ENCODE peak calls at places on chromosomes 4 and X, in four cellular contexts. O is fibroblast of lung; C is tibial nerve; R is CD8-positive, alpha-beta T cell. K is an unnamed sample.

GRCh38 chr4:146029939-146030710 is 91.5 kb upstream of the ZNF827 start:
- DNase-seq in O (peak; percentile 8), C (no peak), R (no peak), K (no peak)

GRCh38 chr4:41622816-41623215 is 84.9 kb downstream of the LIMCH1 start:
- DNase-seq in O (no peak), C (no peak), R (no peak), K (no peak)

GRCh38 chr4:28229092-28229491 is 1368.5 kb downstream of the STIM2 start:
- DNase-seq in O (peak; percentile 67), C (no peak), R (no peak), K (no peak)

GRCh38 chrX:129523076-129524055 is at the start of gene SMARCA1:
- DNase-seq in O (peak; percentile 70), C (peak; percentile 4), R (no peak), K (no peak)

GRCh38 chr4:70838972-70839536 is 636 bp downstream of the GRSF1 start:
- DNase-seq in O (peak; percentile 53), C (peak; percentile 33), R (peak; percentile 60), K (peak; percentile 63)

GRCh38 chr4:185520119-185520518 is 15.2 kb downstream of the PDLIM3 start:
- DNase-seq in O (peak; percentile 45), C (no peak), R (no peak), K (no peak)

GRCh38 chrX:17923546-17923945 is 62.4 kb upstream of the RAI2 start:
- DNase-seq in O (no peak), C (no peak), R (no peak), K (no peak)

GRCh38 chr4:67549123-67549522 is 3.8 kb upstream of the CENPC start:
- DNase-seq in O (peak; percentile 23), C (no peak), R (no peak), K (peak; percentile 41)

GRCh38 chr4:139453041-139453370 is 915 bp upstream of the RAB33B start:
- DNase-seq in O (no peak), C (peak; percentile 49), R (peak; percentile 68), K (peak; percentile 86)

GRCh38 chr4:109432676-109433075 is 939 bp upstream of the SEC24B start:
- DNase-seq in O (peak; percentile 65), C (no peak), R (no peak), K (peak; percentile 6)

GRCh38 chr4:123037809-123038208 is 115.4 kb upstream of the NUDT6 start:
- DNase-seq in O (peak; percentile 47), C (no peak), R (no peak), K (no peak)

GRCh38 chr4:102562995-102563394 is 61.8 kb downstream of the NFKB1 start:
- DNase-seq in O (no peak), C (no peak), R (no peak), K (no peak)

GRCh38 chr4:8709050-8709728 is 116.6 kb downstream of the CPZ start:
- DNase-seq in O (no peak), C (no peak), R (no peak), K (no peak)

GRCh38 chr4:8708401-8709021 is 115.9 kb downstream of the CPZ start:
- DNase-seq in O (no peak), C (no peak), R (no peak), K (no peak)

GRCh38 chr4:8710416-8710815 is 117.9 kb downstream of the CPZ start:
- DNase-seq in O (no peak), C (no peak), R (no peak), K (no peak)

GRCh38 chr4:8709729-8710360 is 117.3 kb downstream of the CPZ start:
- DNase-seq in O (no peak), C (no peak), R (no peak), K (no peak)

DNA sequence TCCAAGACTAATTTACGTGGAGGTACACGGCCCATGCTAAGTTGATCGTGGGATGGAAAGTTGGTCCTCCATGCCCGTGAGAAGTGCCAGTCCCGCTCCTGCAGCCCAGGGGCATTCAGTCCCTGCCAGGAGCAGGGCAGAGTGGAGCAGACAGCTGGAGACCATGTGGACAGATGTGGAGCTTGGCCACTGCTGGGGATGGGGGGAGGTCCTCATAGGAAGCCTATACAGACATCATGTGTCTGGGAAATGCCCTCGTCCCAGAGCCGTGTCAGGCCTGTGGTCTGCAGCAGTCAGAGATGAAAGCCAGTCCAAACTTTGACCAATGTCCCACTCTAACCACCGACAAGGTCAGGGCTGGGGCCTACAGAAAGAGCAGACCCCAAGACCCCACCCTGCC is 118.4 kb downstream of the CPZ start:
- DNase-seq in O (no peak), C (no peak), R (no peak), K (no peak)
- H3K27me3 ChIP-seq in O (no peaks in the 10 kb centered on the region), C (no peaks in the 10 kb centered on the region), R (no peaks in the 10 kb centered on the region), K (no peaks in the 10 kb centered on the region)

DNA sequence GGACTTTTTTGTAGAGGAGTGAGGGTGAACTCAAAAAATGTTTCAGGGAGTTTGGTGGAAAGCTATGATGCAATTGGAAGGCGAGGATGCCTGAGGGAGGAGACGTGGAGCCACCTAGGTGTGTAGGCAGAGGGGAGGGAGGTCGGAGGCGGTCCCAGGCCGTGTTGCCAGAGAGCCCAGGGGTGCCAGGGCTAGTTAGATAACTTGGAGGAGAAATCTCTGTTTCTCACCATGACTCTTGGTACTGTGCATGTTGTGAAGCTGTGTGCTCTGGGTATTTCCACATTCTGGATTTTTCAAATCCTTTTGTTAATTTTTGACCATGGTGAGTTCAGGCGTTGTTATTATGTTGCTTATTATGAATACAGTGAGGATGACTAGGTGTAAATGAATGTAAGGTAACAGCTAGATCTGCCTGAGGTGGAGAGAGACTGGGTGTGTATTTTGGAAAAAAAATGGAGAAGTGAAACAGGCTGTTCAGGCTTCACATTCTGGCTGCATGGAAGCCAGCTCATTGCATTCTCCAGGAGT is 4.5 kb downstream of the RAB9A start:
- DNase-seq in O (no peak), C (no peak), R (no peak), K (no peak)
- H3K4me1 ChIP-seq in O (no peaks in the 10 kb centered on the region), C (peaks cover 54% of the 10 kb centered on the region), R (peaks cover 45% of the 10 kb centered on the region), K (peaks cover 71% of the 10 kb centered on the region)

DNA sequence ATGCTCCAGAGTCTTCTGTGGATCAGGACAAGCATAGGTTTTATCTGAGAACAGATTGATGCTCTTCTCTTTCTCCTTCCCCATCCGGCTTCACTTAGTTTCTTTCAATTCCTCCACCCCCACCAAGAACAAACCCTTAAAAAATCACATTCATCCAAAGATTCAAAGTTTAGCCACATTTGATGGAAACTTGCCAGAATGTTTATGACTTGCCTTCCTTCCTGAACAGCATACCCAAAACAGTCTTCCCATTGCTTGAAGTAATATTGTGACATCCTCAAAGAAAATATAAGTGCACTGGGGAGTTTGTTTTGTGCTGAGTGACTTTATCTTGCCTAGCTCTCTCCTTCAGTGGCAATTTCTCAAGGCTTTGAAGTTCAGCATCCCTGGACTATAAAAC is 83.0 kb downstream of the MAGEB17 start:
- DNase-seq in O (no peak), C (no peak), R (no peak), K (no peak)
- H3K27me3 ChIP-seq in O (no peaks in the 10 kb centered on the region), C (no peaks in the 10 kb centered on the region), R (no peaks in the 10 kb centered on the region), K (no peaks in the 10 kb centered on the region)

DNA sequence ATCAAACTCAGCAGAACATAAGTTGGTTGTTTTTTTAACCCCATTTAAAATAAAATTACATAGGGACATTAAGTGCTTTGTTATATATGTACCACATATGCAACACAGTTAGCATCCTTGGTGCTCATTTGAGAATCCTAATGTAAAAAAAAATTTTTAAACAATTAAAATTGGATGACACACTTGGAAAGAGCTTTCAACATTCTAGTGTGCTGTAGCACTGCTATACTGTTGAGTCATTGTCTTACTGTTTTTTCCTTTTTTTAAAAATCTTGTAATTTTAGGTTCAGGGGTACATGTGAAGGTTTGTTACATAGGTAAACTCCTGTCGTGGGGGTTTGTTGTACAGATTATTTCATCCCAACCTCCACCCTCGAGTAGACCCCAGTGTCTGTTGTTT is 12.8 kb downstream of the THAP9 start:
- DNase-seq in O (no peak), C (no peak), R (no peak), K (no peak)
- H3K4me1 ChIP-seq in O (no peaks in the 10 kb centered on the region), C (no peaks in the 10 kb centered on the region), R (no peaks in the 10 kb centered on the region), K (no peaks in the 10 kb centered on the region)

GRCh38 chrX:150405006-150405405 is 41.9 kb downstream of the MAMLD1 start:
- DNase-seq in O (peak; percentile 14), C (no peak), R (no peak), K (no peak)

GRCh38 chrX:150405576-150405975 is 42.5 kb downstream of the MAMLD1 start:
- DNase-seq in O (no peak), C (no peak), R (no peak), K (no peak)

GRCh38 chrX:150408007-150408406 is 44.9 kb downstream of the MAMLD1 start:
- DNase-seq in O (no peak), C (no peak), R (no peak), K (no peak)

GRCh38 chrX:150408561-150408960 is 45.4 kb downstream of the MAMLD1 start:
- DNase-seq in O (no peak), C (no peak), R (no peak), K (no peak)

GRCh38 chrX:150406559-150406958 is 43.4 kb downstream of the MAMLD1 start:
- DNase-seq in O (no peak), C (no peak), R (no peak), K (no peak)
- H3K27me3 ChIP-seq in O (no peaks in the 10 kb centered on the region), C (no peaks in the 10 kb centered on the region), R (no peaks in the 10 kb centered on the region), K (no peaks in the 10 kb centered on the region)

DNA sequence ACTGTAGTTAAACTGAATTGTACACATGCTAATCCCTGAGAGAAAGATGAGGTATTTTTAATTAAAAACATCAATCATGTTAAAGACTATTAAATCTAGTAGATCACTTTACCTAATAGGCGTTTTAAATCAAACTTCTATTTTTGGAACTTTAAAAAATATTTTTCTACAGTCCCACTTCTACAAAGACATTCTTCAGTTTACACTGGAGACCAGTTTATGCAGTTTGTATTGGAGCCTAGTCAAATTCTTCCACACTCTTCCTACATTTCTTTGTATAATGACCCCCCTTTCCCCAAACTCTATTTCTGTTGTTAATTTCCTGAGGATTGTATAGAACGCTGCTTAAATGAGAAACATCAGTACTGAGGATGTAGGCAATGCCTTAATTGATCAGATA is 155.7 kb downstream of the SLC7A11 start:
- DNase-seq in O (no peak), C (no peak), R (no peak), K (no peak)
- H3K4me1 ChIP-seq in O (no peaks in the 10 kb centered on the region), C (peaks cover 12% of the 10 kb centered on the region), R (no peaks in the 10 kb centered on the region), K (no peaks in the 10 kb centered on the region)

GRCh38 chrX:68196939-68197791 is 236.1 kb downstream of the OPHN1 start:
- DNase-seq in O (peak; percentile 50), C (peak; percentile 35), R (peak; percentile 10), K (peak; percentile 22)

GRCh38 chrX:68193786-68194185 is 239.5 kb downstream of the OPHN1 start:
- DNase-seq in O (no peak), C (no peak), R (no peak), K (no peak)

GRCh38 chrX:68203656-68204055 is 229.6 kb downstream of the OPHN1 start:
- DNase-seq in O (no peak), C (no peak), R (no peak), K (no peak)

GRCh38 chrX:68204639-68205038 is 228.7 kb downstream of the OPHN1 start:
- DNase-seq in O (no peak), C (no peak), R (no peak), K (no peak)

GRCh38 chrX:68199062-68199848 is 234.0 kb downstream of the OPHN1 start:
- DNase-seq in O (no peak), C (no peak), R (no peak), K (no peak)
- H3K27me3 ChIP-seq in O (no peaks in the 10 kb centered on the region), C (no peaks in the 10 kb centered on the region), R (no peaks in the 10 kb centered on the region), K (no peaks in the 10 kb centered on the region)

K was measured in CD4-positive, alpha-beta memory T cell.